ENCODE peak calls at places on chromosomes 13 and 19, in ten cellular contexts. One of them, this sample, is unnamed.
A peak's percentile ranks its signal among the peaks of the same experiment; 100 is the strongest.

GRCh38 chr19:35268546-35269424 is at the start of gene USF2:
- DNase-seq in PC-3: peak; percentile 58
- DNase-seq in IMR-90: peak; percentile 61
- DNase-seq in endodermal cell: peak; percentile 86
- DNase-seq in left ventricle myocardium inferior: peak; percentile 78
- DNase-seq in tibial nerve: no peak
- DNase-seq in kidney: peak; percentile 94
- DNase-seq in GM23338: peak; percentile 78
- DNase-seq in heart left ventricle: peak; percentile 83
- DNase-seq in tibial artery: peak; percentile 84
- DNase-seq in this sample: peak; percentile 77

GRCh38 chr19:4083677-4084546 is 17.2 kb upstream of the ZBTB7A start:
- DNase-seq in PC-3: peak; percentile 61
- DNase-seq in IMR-90: no peak
- DNase-seq in endodermal cell: no peak
- DNase-seq in left ventricle myocardium inferior: no peak
- DNase-seq in tibial nerve: no peak
- DNase-seq in kidney: peak; percentile 85
- DNase-seq in GM23338: peak; percentile 50
- DNase-seq in heart left ventricle: peak; percentile 25
- DNase-seq in tibial artery: no peak
- DNase-seq in this sample: peak; percentile 87

GRCh38 chr13:97212540-97213146 is 9.5 kb upstream of the MBNL2 start:
- DNase-seq in PC-3: peak; percentile 68
- DNase-seq in IMR-90: peak; percentile 49
- DNase-seq in endodermal cell: peak; percentile 67
- DNase-seq in left ventricle myocardium inferior: no peak
- DNase-seq in tibial nerve: no peak
- DNase-seq in kidney: no peak
- DNase-seq in GM23338: peak; percentile 26
- DNase-seq in heart left ventricle: no peak
- DNase-seq in tibial artery: no peak
- DNase-seq in this sample: peak; percentile 71

GRCh38 chr19:33718668-33719259 is 77.9 kb upstream of the KCTD15 start:
- DNase-seq in PC-3: no peak
- DNase-seq in IMR-90: no peak
- DNase-seq in endodermal cell: no peak
- DNase-seq in left ventricle myocardium inferior: no peak
- DNase-seq in tibial nerve: no peak
- DNase-seq in kidney: no peak
- DNase-seq in GM23338: no peak
- DNase-seq in heart left ventricle: no peak
- DNase-seq in tibial artery: no peak
- DNase-seq in this sample: no peak

GRCh38 chr13:98041081-98041820 is 87.8 kb downstream of the IPO5 start:
- DNase-seq in PC-3: no peak
- DNase-seq in IMR-90: no peak
- DNase-seq in endodermal cell: peak; percentile 11
- DNase-seq in left ventricle myocardium inferior: no peak
- DNase-seq in tibial nerve: no peak
- DNase-seq in kidney: no peak
- DNase-seq in GM23338: no peak
- DNase-seq in heart left ventricle: no peak
- DNase-seq in tibial artery: no peak
- DNase-seq in this sample: no peak

GRCh38 chr19:32339988-32340874 is 5.2 kb upstream of the ZNF507 start:
- DNase-seq in PC-3: peak; percentile 60
- DNase-seq in IMR-90: peak; percentile 27
- DNase-seq in endodermal cell: peak; percentile 86
- DNase-seq in left ventricle myocardium inferior: peak; percentile 68
- DNase-seq in tibial nerve: peak; percentile 39
- DNase-seq in kidney: peak; percentile 81
- DNase-seq in GM23338: peak; percentile 71
- DNase-seq in heart left ventricle: peak; percentile 80
- DNase-seq in tibial artery: peak; percentile 86
- DNase-seq in this sample: peak; percentile 83

GRCh38 chr13:94683426-94683825 is 28.9 kb downstream of the SOX21 start:
- DNase-seq in PC-3: no peak
- DNase-seq in IMR-90: no peak
- DNase-seq in endodermal cell: no peak
- DNase-seq in left ventricle myocardium inferior: no peak
- DNase-seq in tibial nerve: no peak
- DNase-seq in kidney: no peak
- DNase-seq in GM23338: peak; percentile 42
- DNase-seq in heart left ventricle: no peak
- DNase-seq in tibial artery: no peak
- DNase-seq in this sample: no peak

GRCh38 chr13:20429682-20430081 is 96.0 kb downstream of the CRYL1 start:
- DNase-seq in PC-3: no peak
- DNase-seq in IMR-90: no peak
- DNase-seq in endodermal cell: no peak
- DNase-seq in left ventricle myocardium inferior: no peak
- DNase-seq in tibial nerve: no peak
- DNase-seq in kidney: no peak
- DNase-seq in GM23338: no peak
- DNase-seq in heart left ventricle: no peak
- DNase-seq in tibial artery: no peak
- DNase-seq in this sample: no peak

GRCh38 chr19:29525901-29526729 is at the start of gene VSTM2B:
- DNase-seq in PC-3: no peak
- DNase-seq in IMR-90: no peak
- DNase-seq in endodermal cell: peak; percentile 66
- DNase-seq in left ventricle myocardium inferior: no peak
- DNase-seq in tibial nerve: no peak
- DNase-seq in kidney: peak; percentile 51
- DNase-seq in GM23338: peak; percentile 46
- DNase-seq in heart left ventricle: peak; percentile 16
- DNase-seq in tibial artery: no peak
- DNase-seq in this sample: no peak

GRCh38 chr13:28657784-28658538 is 969 bp upstream of the POMP start:
- DNase-seq in PC-3: no peak
- DNase-seq in IMR-90: peak; percentile 58
- DNase-seq in endodermal cell: no peak
- DNase-seq in left ventricle myocardium inferior: no peak
- DNase-seq in tibial nerve: no peak
- DNase-seq in kidney: no peak
- DNase-seq in GM23338: no peak
- DNase-seq in heart left ventricle: no peak
- DNase-seq in tibial artery: no peak
- DNase-seq in this sample: no peak

GRCh38 chr19:35732540-35733179 is 9.6 kb downstream of the IGFLR1 start:
- DNase-seq in PC-3: no peak
- DNase-seq in IMR-90: no peak
- DNase-seq in endodermal cell: no peak
- DNase-seq in left ventricle myocardium inferior: no peak
- DNase-seq in tibial nerve: no peak
- DNase-seq in kidney: peak; percentile 71
- DNase-seq in GM23338: no peak
- DNase-seq in heart left ventricle: no peak
- DNase-seq in tibial artery: no peak
- DNase-seq in this sample: no peak

GRCh38 chr19:42113641-42114348 is 18.5 kb downstream of the POU2F2 start:
- DNase-seq in PC-3: peak; percentile 92
- DNase-seq in IMR-90: peak; percentile 99
- DNase-seq in endodermal cell: peak; percentile 84
- DNase-seq in left ventricle myocardium inferior: no peak
- DNase-seq in tibial nerve: no peak
- DNase-seq in kidney: no peak
- DNase-seq in GM23338: peak; percentile 65
- DNase-seq in heart left ventricle: peak; percentile 56
- DNase-seq in tibial artery: no peak
- DNase-seq in this sample: no peak

GRCh38 chr19:7328647-7329046 is 20.1 kb upstream of the ARHGEF18 start:
- DNase-seq in PC-3: no peak
- DNase-seq in IMR-90: no peak
- DNase-seq in endodermal cell: no peak
- DNase-seq in left ventricle myocardium inferior: no peak
- DNase-seq in tibial nerve: no peak
- DNase-seq in kidney: no peak
- DNase-seq in GM23338: no peak
- DNase-seq in heart left ventricle: no peak
- DNase-seq in tibial artery: no peak
- DNase-seq in this sample: no peak

DNA sequence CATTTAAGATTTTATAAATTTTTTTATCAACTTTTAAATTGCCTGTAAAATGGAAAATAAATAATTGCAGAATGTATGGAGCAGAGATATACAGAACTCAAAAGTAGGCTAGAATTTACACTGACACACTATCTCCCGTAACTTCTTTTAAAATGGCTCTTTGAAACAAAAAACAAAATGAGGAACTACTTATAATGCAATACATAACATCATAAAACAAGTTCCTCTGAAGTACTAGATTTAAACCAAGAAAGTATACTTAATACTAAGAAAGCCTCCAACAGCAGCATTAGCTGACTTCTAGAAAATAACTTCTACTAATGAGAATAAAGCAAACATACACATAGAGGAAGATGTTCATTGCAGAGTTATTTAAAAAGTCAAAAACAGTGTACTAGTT is 17.0 kb downstream of the RBM26 start:
- DNase-seq in PC-3: no peak
- DNase-seq in IMR-90: no peak
- DNase-seq in endodermal cell: no peak
- DNase-seq in left ventricle myocardium inferior: no peak
- DNase-seq in tibial nerve: no peak
- DNase-seq in kidney: no peak
- DNase-seq in GM23338: no peak
- DNase-seq in heart left ventricle: no peak
- DNase-seq in tibial artery: no peak
- DNase-seq in this sample: no peak
- H3K4me1 ChIP-seq in PC-3: peaks cover 22% of the 10 kb centered on the region
- H3K4me1 ChIP-seq in IMR-90: peaks cover 4% of the 10 kb centered on the region
- H3K4me1 ChIP-seq in endodermal cell: peaks cover 5% of the 10 kb centered on the region
- H3K4me1 ChIP-seq in left ventricle myocardium inferior: peaks cover 61% of the 10 kb centered on the region
- H3K4me1 ChIP-seq in tibial nerve: peaks cover 3% of the 10 kb centered on the region
- H3K4me1 ChIP-seq in kidney: peaks cover 15% of the 10 kb centered on the region
- H3K4me1 ChIP-seq in GM23338: peaks cover 13% of the 10 kb centered on the region
- H3K4me1 ChIP-seq in heart left ventricle: peaks cover 28% of the 10 kb centered on the region
- H3K4me1 ChIP-seq in tibial artery: peaks cover 18% of the 10 kb centered on the region
- H3K4me1 ChIP-seq in this sample: peaks cover 15% of the 10 kb centered on the region

DNA sequence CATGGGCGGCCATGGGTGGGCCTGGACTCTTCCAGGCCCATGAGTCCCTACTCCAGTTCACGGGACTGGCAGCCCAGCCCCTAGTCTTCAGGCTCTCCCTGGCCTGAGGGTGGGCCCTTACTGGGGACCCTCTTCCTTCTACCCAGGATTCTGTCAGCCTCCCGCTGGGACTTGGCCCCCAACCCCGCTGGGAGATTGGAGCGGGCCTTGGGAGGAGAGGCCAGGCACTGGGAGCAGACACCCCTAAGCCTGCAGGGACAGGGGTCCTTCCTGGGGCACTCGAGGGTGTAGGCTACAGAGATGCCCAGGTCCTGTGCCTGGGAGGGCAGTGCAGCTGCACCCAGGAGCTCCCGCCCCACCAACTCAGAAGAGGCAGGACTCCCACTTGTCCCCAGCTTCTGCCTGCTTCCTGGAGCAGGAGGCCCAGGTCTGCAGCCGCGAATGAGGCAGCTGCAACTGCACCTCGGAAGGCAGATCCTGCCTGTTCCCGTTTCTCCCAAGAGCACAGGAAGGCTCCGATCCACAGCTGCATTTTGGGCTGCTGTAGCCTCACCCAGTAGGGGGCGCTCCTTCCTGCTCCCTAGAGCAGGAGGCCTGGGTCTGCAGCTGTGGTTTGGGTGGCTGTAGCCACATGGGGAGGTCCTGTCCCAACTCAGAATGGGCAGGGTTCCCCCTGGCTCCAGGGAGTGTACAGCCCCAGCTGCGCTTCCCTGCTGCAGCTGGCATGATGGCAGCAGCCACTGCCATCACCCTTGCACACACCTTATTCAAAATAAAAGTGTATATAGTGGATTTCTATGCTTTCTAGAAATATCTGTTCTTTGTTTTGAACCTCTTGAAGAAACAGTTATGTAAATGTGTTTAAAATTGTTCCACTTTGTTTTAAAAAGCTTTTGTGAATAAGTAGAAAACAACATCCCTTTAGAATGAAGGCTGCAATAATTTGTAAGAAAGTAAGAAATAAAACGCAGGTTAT is 46.8 kb downstream of the TEX26 start:
- DNase-seq in PC-3: peak; percentile 42
- DNase-seq in IMR-90: no peak
- DNase-seq in endodermal cell: peak; percentile 96
- DNase-seq in left ventricle myocardium inferior: no peak
- DNase-seq in tibial nerve: no peak
- DNase-seq in kidney: peak; percentile 62
- DNase-seq in GM23338: peak; percentile 95
- DNase-seq in heart left ventricle: no peak
- DNase-seq in tibial artery: no peak
- DNase-seq in this sample: no peak
- TF ChIP-seq CTCF in PC-3: peak; percentile 77
- TF ChIP-seq CTCF in IMR-90: peak; percentile 21
- TF ChIP-seq CTCF in endodermal cell: peak; percentile 98
- TF ChIP-seq CTCF in left ventricle myocardium inferior: peak; percentile 64
- TF ChIP-seq CTCF in tibial nerve: no peak
- TF ChIP-seq CTCF in kidney: peak; percentile 17
- TF ChIP-seq CTCF in GM23338: peak; percentile 82
- TF ChIP-seq CTCF in heart left ventricle: peak; percentile 47
- TF ChIP-seq CTCF in tibial artery: peak; percentile 28
- TF ChIP-seq CTCF in this sample: peak; percentile 58

DNA sequence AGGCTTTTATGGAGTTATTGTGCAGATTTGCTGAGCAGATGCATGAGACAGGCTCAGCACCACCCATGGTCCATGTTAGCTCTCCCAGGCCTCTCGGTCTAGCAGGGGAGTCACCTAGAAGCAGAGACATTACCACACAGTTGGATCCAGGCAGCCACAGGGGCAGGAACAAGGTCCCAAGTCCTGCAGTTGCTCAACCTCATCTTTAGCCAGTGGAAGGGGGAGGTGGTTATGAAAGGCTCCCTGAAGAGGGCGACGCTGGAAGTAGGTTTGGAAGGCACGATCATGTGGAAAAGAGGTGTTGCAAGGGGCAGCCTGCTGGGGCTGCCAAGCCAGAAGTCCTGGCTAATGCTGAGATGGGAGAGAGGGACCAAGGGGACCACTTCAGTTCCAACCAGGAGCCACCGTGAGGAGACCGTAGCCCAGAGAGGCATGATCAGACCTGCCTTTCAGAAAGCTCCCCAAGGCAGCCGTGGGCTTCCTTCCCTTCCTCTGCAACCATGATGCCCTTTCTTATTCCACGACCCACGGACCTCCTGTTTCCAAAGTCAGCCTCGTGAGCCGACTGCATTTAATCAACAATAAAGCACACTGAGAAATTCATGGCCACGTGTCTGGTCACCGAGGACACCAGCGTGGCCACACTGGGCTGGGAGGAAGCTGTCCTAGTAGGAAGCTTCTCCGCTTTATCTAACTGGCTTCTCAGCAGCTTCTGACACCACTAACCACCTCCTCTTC is 2.5 kb downstream of the AP1M1 start:
- DNase-seq in PC-3: no peak
- DNase-seq in IMR-90: peak; percentile 33
- DNase-seq in endodermal cell: no peak
- DNase-seq in left ventricle myocardium inferior: no peak
- DNase-seq in tibial nerve: peak; percentile 31
- DNase-seq in kidney: no peak
- DNase-seq in GM23338: peak; percentile 21
- DNase-seq in heart left ventricle: no peak
- DNase-seq in tibial artery: peak; percentile 74
- DNase-seq in this sample: no peak
- H3K4me1 ChIP-seq in PC-3: peaks cover 28% of the 10 kb centered on the region
- H3K4me1 ChIP-seq in IMR-90: peaks cover 11% of the 10 kb centered on the region
- H3K4me1 ChIP-seq in endodermal cell: peaks cover 6% of the 10 kb centered on the region
- H3K4me1 ChIP-seq in left ventricle myocardium inferior: peaks cover 52% of the 10 kb centered on the region
- H3K4me1 ChIP-seq in tibial nerve: peaks cover 30% of the 10 kb centered on the region
- H3K4me1 ChIP-seq in kidney: peaks cover 17% of the 10 kb centered on the region
- H3K4me1 ChIP-seq in GM23338: peaks cover 3% of the 10 kb centered on the region
- H3K4me1 ChIP-seq in heart left ventricle: peaks cover 21% of the 10 kb centered on the region
- H3K4me1 ChIP-seq in tibial artery: peaks cover 38% of the 10 kb centered on the region
- H3K4me1 ChIP-seq in this sample: peaks cover 23% of the 10 kb centered on the region

GRCh38 chr19:51712461-51713081 is 11.2 kb downstream of the HAS1 start:
- DNase-seq in PC-3: peak; percentile 85
- DNase-seq in IMR-90: peak; percentile 35
- DNase-seq in endodermal cell: peak; percentile 85
- DNase-seq in left ventricle myocardium inferior: no peak
- DNase-seq in tibial nerve: no peak
- DNase-seq in kidney: no peak
- DNase-seq in GM23338: peak; percentile 87
- DNase-seq in heart left ventricle: no peak
- DNase-seq in tibial artery: no peak
- DNase-seq in this sample: no peak
- TF ChIP-seq CTCF in PC-3: peak; percentile 90
- TF ChIP-seq CTCF in IMR-90: peak; percentile 30
- TF ChIP-seq CTCF in endodermal cell: peak; percentile 84
- TF ChIP-seq CTCF in left ventricle myocardium inferior: peak; percentile 57
- TF ChIP-seq CTCF in tibial nerve: no peak
- TF ChIP-seq CTCF in kidney: peak; percentile 41
- TF ChIP-seq CTCF in GM23338: peak; percentile 59
- TF ChIP-seq CTCF in heart left ventricle: no peak
- TF ChIP-seq CTCF in tibial artery: no peak
- TF ChIP-seq CTCF in this sample: no peak

This sample was measured in mucosa of descending colon.